ENCODE peak calls at places on chromosomes 2 and 18, in ten cellular contexts. I is aorta; P is epithelial cell of esophagus; M is cerebellar nuclear complex; U is NCI-H2171; Y is endothelial cell; S is GM10248; L is effector memory CD8-positive, alpha-beta T cell; G is GM04504; K is effector memory CD4-positive, alpha-beta T cell. X is an unnamed sample.

GRCh38 chr2:108594982-108595464 is 60.8 kb downstream of the LIMS1 start:
- DNase-seq in P (peak), U (no peak), S (no peak), I (no peak), Y (peak), L (no peak), K (no peak), M (no peak), G (no peak), X (no peak)

GRCh38 chr2:120851116-120851773 is 115.6 kb downstream of the GLI2 start:
- DNase-seq in U (no peak), S (no peak), P (no peak), L (no peak), M (no peak), Y (no peak), K (no peak), G (no peak), I (peak), X (no peak)

GRCh38 chr2:208488668-208489564 is 82.3 kb downstream of the PTH2R start:
- DNase-seq in G (no peak), S (no peak), I (no peak), U (no peak), M (no peak), K (no peak), P (no peak), Y (no peak), L (no peak), X (no peak)

GRCh38 chr2:26274058-26274613 is 29.4 kb downstream of the HADHB start:
- DNase-seq in I (no peak), P (peak), S (no peak), G (peak), K (no peak), U (peak), L (no peak), M (no peak), Y (no peak), X (no peak)

GRCh38 chr18:48945953-48946217 is 4.9 kb downstream of the SMAD7 start:
- DNase-seq in P (no peak), I (no peak), S (no peak), Y (no peak), L (no peak), U (no peak), K (no peak), M (no peak), G (no peak), X (no peak)

GRCh38 chr2:224078656-224079055 is 39.6 kb upstream of the SERPINE2 start:
- DNase-seq in M (no peak), S (no peak), G (no peak), U (no peak), Y (no peak), K (no peak), I (no peak), L (no peak), P (no peak), X (no peak)

GRCh38 chr2:23617817-23618216 is 232.8 kb downstream of the KLHL29 start:
- DNase-seq in I (no peak), L (no peak), M (no peak), S (no peak), P (no peak), K (no peak), G (no peak), U (peak), Y (no peak), X (no peak)

GRCh38 chr2:37149626-37150322 is 7.0 kb downstream of the EIF2AK2 start:
- DNase-seq in M (no peak), G (no peak), U (no peak), L (no peak), I (no peak), Y (no peak), K (no peak), P (no peak), S (no peak), X (no peak)

GRCh38 chr2:190679391-190679790 is 30.5 kb downstream of the NAB1 start:
- DNase-seq in M (no peak), K (no peak), S (no peak), U (no peak), G (no peak), Y (no peak), L (no peak), I (no peak), P (no peak), X (no peak)

GRCh38 chr18:53947092-53947640 is 277.3 kb downstream of the MBD2 start:
- DNase-seq in P (peak), G (no peak), K (no peak), M (no peak), L (no peak), I (no peak), U (no peak), S (no peak), Y (no peak), X (no peak)

GRCh38 chr2:72032481-72033041 is 115.1 kb downstream of the CYP26B1 start:
- DNase-seq in K (no peak), U (no peak), I (no peak), P (peak), L (no peak), S (no peak), G (no peak), M (no peak), Y (no peak), X (no peak)

GRCh38 chr2:237729681-237730475 is 68.7 kb upstream of the RBM44 start:
- DNase-seq in K (no peak), M (no peak), Y (no peak), U (no peak), S (no peak), G (no peak), I (no peak), L (no peak), P (no peak), X (no peak)

GRCh38 chr2:11767779-11768178 is 21.3 kb downstream of the LPIN1 start:
- DNase-seq in U (no peak), P (no peak), L (no peak), I (no peak), M (no peak), K (no peak), Y (no peak), G (no peak), S (no peak), X (no peak)

GRCh38 chr2:191041418-191042161 is 27.6 kb upstream of the STAT1 start:
- DNase-seq in L (no peak), G (no peak), K (no peak), S (no peak), M (no peak), P (peak), Y (no peak), I (no peak), U (no peak), X (no peak)

GRCh38 chr2:217356795-217357194 is 496.9 kb upstream of the TNP1 start:
- DNase-seq in K (no peak), I (peak), U (no peak), M (no peak), P (no peak), L (no peak), S (no peak), Y (no peak), G (peak), X (no peak)

GRCh38 chr2:112942654-112943002 is 31.7 kb downstream of the IL37 start:
- DNase-seq in G (no peak), M (no peak), P (peak), Y (no peak), S (no peak), K (no peak), U (no peak), I (no peak), L (no peak), X (no peak)

GRCh38 chr2:26846881-26847662 is 860 bp upstream of the DPYSL5 start:
- DNase-seq in L (no peak), K (no peak), I (no peak), G (no peak), M (no peak), S (no peak), Y (no peak), U (peak), P (no peak), X (no peak)

GRCh38 chr2:239893236-239893515 is 132.0 kb downstream of the NDUFA10 start:
- DNase-seq in Y (no peak), U (no peak), K (no peak), G (no peak), P (no peak), L (no peak), M (no peak), I (no peak), S (no peak), X (no peak)

GRCh38 chr18:48693625-48694262 is 154.9 kb downstream of the CTIF start:
- DNase-seq in S (no peak), I (no peak), L (no peak), P (no peak), U (no peak), Y (no peak), K (no peak), G (no peak), M (no peak), X (no peak)

GRCh38 chr18:3015203-3015590 is 2.3 kb upstream of the LPIN2 start:
- DNase-seq in U (no peak), I (no peak), M (no peak), P (peak), Y (no peak), S (no peak), K (no peak), G (peak), L (no peak), X (no peak)

GRCh38 chr2:189347540-189347939 is 93.7 kb upstream of the WDR75 start:
- DNase-seq in M (no peak), I (no peak), K (no peak), P (peak), G (peak), L (no peak), S (peak), Y (no peak), U (no peak), X (no peak)

GRCh38 chr2:11377915-11378649 is 33.6 kb upstream of the ROCK2 start:
- DNase-seq in I (no peak), G (no peak), U (no peak), P (no peak), L (no peak), Y (no peak), K (no peak), S (peak), M (no peak), X (no peak)